ENCODE peak calls at places on chromosomes 4 and X, in seven cellular contexts. R is neuronal stem cell, W is IMR-90, M is trophoblast cell, L is H1, G is mesenchymal stem cell, O is H9. Z is an unnamed sample.

GRCh38 chr4:26321326-26322276 is 787 bp downstream of the RBPJ start:
- DNase-seq in R (no peak), W (peak), M (no peak), L (peak), G (peak), O (peak), Z (peak)

GRCh38 chr4:38009949-38010348 is 49.8 kb downstream of the PTTG2 start:
- DNase-seq in R (no peak), W (no peak), M (no peak), L (no peak), G (no peak), O (no peak), Z (no peak)

GRCh38 chrX:139762400-139763183 is 54.6 kb upstream of the MCF2 start:
- DNase-seq in R (no peak), W (peak), M (no peak), L (no peak), G (no peak), O (no peak), Z (no peak)

GRCh38 chr4:87134122-87134521 is 86.3 kb downstream of the KLHL8 start:
- DNase-seq in R (no peak), W (no peak), M (no peak), L (no peak), G (no peak), O (no peak), Z (no peak)

GRCh38 chr4:41661447-41662076 is 87.0 kb downstream of the PHOX2B start:
- DNase-seq in R (peak), W (peak), M (peak), L (peak), G (peak), O (peak), Z (peak)

GRCh38 chr4:54898941-54899340 is 226.5 kb downstream of the KDR start:
- DNase-seq in R (no peak), W (peak), M (no peak), L (no peak), G (no peak), O (no peak), Z (no peak)

GRCh38 chr4:10099521-10100325 is 16.9 kb downstream of the WDR1 start:
- DNase-seq in R (no peak), W (no peak), M (no peak), L (no peak), G (no peak), O (no peak), Z (no peak)

GRCh38 chrX:126799059-126799458 is 20.5 kb upstream of the PRR32 start:
- DNase-seq in R (no peak), W (no peak), M (no peak), L (no peak), G (no peak), O (no peak), Z (no peak)

GRCh38 chr4:89218587-89218986 is 89.0 kb downstream of the GPRIN3 start:
- DNase-seq in R (no peak), W (no peak), M (no peak), L (no peak), G (no peak), O (no peak), Z (no peak)

GRCh38 chr4:13534344-13535063 is 9.8 kb downstream of the NKX3-2 start:
- DNase-seq in R (no peak), W (no peak), M (no peak), L (peak), G (no peak), O (no peak), Z (no peak)

GRCh38 chr4:167613381-167613780 is 379.1 kb upstream of the SPOCK3 start:
- DNase-seq in R (no peak), W (no peak), M (no peak), L (no peak), G (no peak), O (no peak), Z (no peak)

GRCh38 chr4:15385928-15386327 is 41.9 kb upstream of the C1QTNF7 start:
- DNase-seq in R (no peak), W (no peak), M (no peak), L (no peak), G (no peak), O (no peak), Z (no peak)

GRCh38 chr4:140094701-140095420 is 59.1 kb downstream of the MAML3 start:
- DNase-seq in R (no peak), W (peak), M (no peak), L (peak), G (no peak), O (peak), Z (peak)

GRCh38 chr4:7210818-7211217 is 18.5 kb downstream of the SORCS2 start:
- DNase-seq in R (no peak), W (peak), M (no peak), L (no peak), G (peak), O (no peak), Z (no peak)

GRCh38 chr4:105631818-105632400 is 76.6 kb downstream of the INTS12 start:
- DNase-seq in R (no peak), W (no peak), M (no peak), L (no peak), G (peak), O (no peak), Z (no peak)

GRCh38 chr4:1171306-1172227 is 816 bp downstream of the SPON2 start:
- DNase-seq in R (no peak), W (no peak), M (no peak), L (peak), G (no peak), O (peak), Z (peak)

GRCh38 chr4:110196206-110196870 is 2.1 kb downstream of the ELOVL6 start:
- DNase-seq in R (peak), W (peak), M (peak), L (peak), G (peak), O (peak), Z (peak)

GRCh38 chr4:128812360-128812958 is 3.0 kb downstream of the JADE1 start:
- DNase-seq in R (peak), W (peak), M (peak), L (peak), G (peak), O (peak), Z (peak)

GRCh38 chr4:156638925-156639605 is 332.5 kb downstream of the PDGFC start:
- DNase-seq in R (no peak), W (peak), M (no peak), L (no peak), G (peak), O (no peak), Z (peak)

GRCh38 chr4:15007201-15007600 is 4.9 kb downstream of the CPEB2 start:
- DNase-seq in R (no peak), W (no peak), M (no peak), L (no peak), G (no peak), O (no peak), Z (peak)

GRCh38 chrX:24838624-24839023 is 144.9 kb downstream of the POLA1 start:
- DNase-seq in R (peak), W (peak), M (peak), L (no peak), G (peak), O (no peak), Z (peak)

GRCh38 chrX:119181491-119181890 is 53.9 kb upstream of the KIAA1210 start:
- DNase-seq in R (no peak), W (no peak), M (peak), L (peak), G (no peak), O (peak), Z (peak)

GRCh38 chr4:73676881-73677323 is 56.7 kb upstream of the RASSF6 start:
- DNase-seq in R (no peak), W (peak), M (no peak), L (no peak), G (peak), O (no peak), Z (no peak)

GRCh38 chr4:7757501-7758443 is 181.9 kb downstream of the AFAP1 start:
- DNase-seq in R (peak), W (no peak), M (no peak), L (no peak), G (no peak), O (no peak), Z (no peak)

GRCh38 chr4:7358100-7358735 is 76.5 kb downstream of the PSAPL1 start:
- DNase-seq in R (no peak), W (peak), M (peak), L (no peak), G (peak), O (no peak), Z (peak)

GRCh38 chr4:42151568-42152506 is 618 bp downstream of the BEND4 start:
- DNase-seq in R (peak), W (no peak), M (no peak), L (peak), G (no peak), O (peak), Z (peak)

GRCh38 chr4:152951348-152951747 is 15.2 kb downstream of the FHDC1 start:
- DNase-seq in R (no peak), W (peak), M (no peak), L (no peak), G (no peak), O (no peak), Z (peak)

GRCh38 chrX:1903380-1903935 is 288.6 kb downstream of the ASMT start:
- DNase-seq in R (no peak), W (no peak), M (no peak), L (no peak), G (peak), O (no peak), Z (no peak)

GRCh38 chr4:76782837-76783236 is 115.1 kb downstream of the SOWAHB start:
- DNase-seq in R (no peak), W (peak), M (no peak), L (no peak), G (peak), O (no peak), Z (peak)

GRCh38 chr4:183444953-183445543 is 612 bp downstream of the CDKN2AIP start:
- DNase-seq in R (no peak), W (no peak), M (no peak), L (no peak), G (no peak), O (no peak), Z (peak)

GRCh38 chr4:47209833-47210232 is 178.5 kb downstream of the GABRB1 start:
- DNase-seq in R (no peak), W (peak), M (no peak), L (no peak), G (peak), O (no peak), Z (no peak)

GRCh38 chr4:53840643-53841042 is 223.8 kb downstream of the CHIC2 start:
- DNase-seq in R (no peak), W (peak), M (no peak), L (no peak), G (peak), O (no peak), Z (no peak)

GRCh38 chr4:170005472-170005871 is 20.7 kb downstream of the MFAP3L start:
- DNase-seq in R (no peak), W (no peak), M (no peak), L (no peak), G (no peak), O (no peak), Z (no peak)

GRCh38 chr4:182649698-182650477 is 267.3 kb downstream of the DCTD start:
- DNase-seq in R (no peak), W (peak), M (no peak), L (no peak), G (no peak), O (peak), Z (peak)

GRCh38 chr4:38322709-38323108 is 341.3 kb upstream of the KLF3 start:
- DNase-seq in R (no peak), W (peak), M (no peak), L (no peak), G (peak), O (no peak), Z (peak)

GRCh38 chr4:123568936-123569335 is 172.3 kb downstream of the SPRY1 start:
- DNase-seq in R (no peak), W (no peak), M (no peak), L (no peak), G (peak), O (no peak), Z (no peak)

GRCh38 chr4:39285853-39286252 is 80.3 kb downstream of the RFC1 start:
- DNase-seq in R (no peak), W (peak), M (no peak), L (no peak), G (no peak), O (no peak), Z (no peak)

GRCh38 chr4:155307731-155308277 is 69.0 kb downstream of the MAP9 start:
- DNase-seq in R (no peak), W (no peak), M (no peak), L (no peak), G (no peak), O (no peak), Z (peak)
- H2BK120ac ChIP-seq in R (no peak), W (no peak), M (no peak), L (no peak), G (no peak), O (no peak), Z (no peak)

GRCh38 chr4:188781655-188782054 is 642.4 kb downstream of the TRIML1 start:
- DNase-seq in R (no peak), W (peak), M (no peak), L (no peak), G (peak), O (peak), Z (peak)
- H2BK120ac ChIP-seq in R (no peak), W (no peak), M (no peak), L (no peak), G (no peak), O (no peak), Z (no peak)

DNA sequence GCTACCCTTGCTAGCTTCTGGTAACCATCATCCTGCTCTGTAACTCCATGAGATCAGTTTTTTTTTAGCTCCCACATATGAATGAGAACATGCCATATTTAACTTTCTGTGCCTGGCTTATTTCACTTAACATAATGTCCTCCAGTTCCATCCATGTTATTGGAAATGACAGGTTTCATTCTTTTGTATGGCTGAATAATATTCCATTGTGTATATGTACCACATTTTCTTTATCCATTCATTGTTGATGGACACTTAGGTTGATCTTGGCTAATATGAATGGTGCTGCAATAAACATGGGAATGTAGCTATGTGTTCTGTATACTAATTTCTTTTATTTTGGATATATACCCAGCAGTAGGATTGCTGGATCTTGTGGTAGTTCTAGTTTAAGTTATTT is 204.7 kb downstream of the BMPR1B start:
- DNase-seq in R (no peak), W (no peak), M (no peak), L (no peak), G (no peak), O (no peak), Z (no peak)
- H2BK120ac ChIP-seq in R (no peak), W (no peak), M (no peak), L (no peak), G (no peak), O (no peak), Z (no peak)

DNA sequence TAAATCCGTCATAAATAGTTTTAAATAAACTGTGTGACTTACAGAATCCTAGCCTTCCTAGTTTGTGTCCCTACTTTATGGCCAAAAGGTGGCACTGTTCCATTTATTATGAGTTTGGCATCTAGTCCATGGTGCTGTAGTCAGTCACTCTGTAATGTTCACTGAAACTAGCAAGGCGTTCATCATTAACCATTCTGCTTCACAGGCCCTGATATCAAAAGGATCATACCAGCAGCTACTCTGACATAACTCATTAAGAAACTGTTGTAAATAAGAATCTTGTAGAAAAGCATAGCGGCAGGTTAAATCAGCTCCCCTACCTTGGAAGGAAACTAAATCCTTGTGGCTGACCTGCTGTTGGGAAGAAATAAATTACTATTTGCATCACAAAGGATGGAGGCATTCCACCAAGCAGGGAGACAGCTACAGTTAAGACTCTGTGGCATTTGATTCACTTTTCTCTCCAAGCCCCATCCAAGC is 919.6 kb upstream of the DIAPH2 start:
- DNase-seq in R (peak), W (peak), M (peak), L (peak), G (peak), O (peak), Z (peak)
- H2BK120ac ChIP-seq in R (no peak), W (no peak), M (no peak), L (no peak), G (no peak), O (no peak), Z (no peak)

DNA sequence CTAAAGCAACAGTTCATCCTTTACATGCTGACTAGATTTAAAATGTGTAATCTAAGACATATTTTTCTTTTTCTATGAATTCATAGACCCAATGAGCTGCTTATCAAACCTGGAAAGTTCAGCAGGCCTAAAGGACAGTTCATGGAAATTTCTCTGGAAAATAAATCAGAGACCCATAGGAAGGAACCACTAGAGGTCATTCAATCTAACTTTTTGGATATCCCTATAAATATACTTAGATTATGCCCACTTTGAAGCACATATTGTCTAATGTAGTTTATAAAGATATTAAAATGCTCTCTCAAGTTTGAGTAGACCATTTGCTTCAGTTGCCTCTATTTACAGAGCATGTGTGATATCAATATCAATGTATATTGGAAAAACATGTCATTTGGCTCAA is 473.0 kb downstream of the FAT4 start:
- DNase-seq in R (no peak), W (no peak), M (no peak), L (no peak), G (no peak), O (no peak), Z (no peak)
- H2BK120ac ChIP-seq in R (no peak), W (no peak), M (no peak), L (no peak), G (no peak), O (no peak), Z (no peak)

GRCh38 chrX:49754238-49754857 is 58.6 kb upstream of the PAGE1 start:
- DNase-seq in R (peak), W (peak), M (no peak), L (peak), G (peak), O (peak), Z (peak)
- H2BK120ac ChIP-seq in R (no peak), W (no peak), M (no peak), L (no peak), G (no peak), O (no peak), Z (no peak)

GRCh38 chrX:68727696-68728095 is 80.2 kb downstream of the STARD8 start:
- DNase-seq in R (no peak), W (no peak), M (no peak), L (no peak), G (no peak), O (no peak), Z (no peak)
- H2BK120ac ChIP-seq in R (no peak), W (no peak), M (no peak), L (no peak), G (no peak), O (no peak), Z (no peak)